ENCODE peak calls at places on chromosomes 7 and 10, in five cellular contexts. M is fibroblast of lung, D is fibroblast of the aortic adventitia, R is GM10248, T is HL-60. O is an unnamed sample.

GRCh38 chr7:39056153-39056552 is 78.4 kb downstream of the POU6F2 start:
- DNase-seq in M (no peak), D (no peak), R (no peak), T (no peak), O (no peak)

GRCh38 chr10:119658274-119658673 is 7.1 kb downstream of the BAG3 start:
- DNase-seq in M (peak), D (peak), R (no peak), T (no peak), O (peak)

GRCh38 chr10:62689712-62690111 is 114.8 kb upstream of the ADO start:
- DNase-seq in M (no peak), D (no peak), R (no peak), T (no peak), O (no peak)

GRCh38 chr10:102674566-102674965 is 30.3 kb downstream of the TRIM8 start:
- DNase-seq in M (no peak), D (no peak), R (peak), T (no peak), O (no peak)

GRCh38 chr10:5960070-5960972 is 17.0 kb downstream of the IL15RA start:
- DNase-seq in M (peak), D (no peak), R (no peak), T (no peak), O (no peak)

GRCh38 chr7:105336009-105336408 is 52.7 kb downstream of the SRPK2 start:
- DNase-seq in M (no peak), D (peak), R (no peak), T (no peak), O (no peak)

GRCh38 chr10:12594448-12594944 is 245.1 kb downstream of the CAMK1D start:
- DNase-seq in M (no peak), D (no peak), R (peak), T (no peak), O (no peak)

GRCh38 chr7:67453580-67453979 is 456.9 kb downstream of the TYW1 start:
- DNase-seq in M (no peak), D (no peak), R (no peak), T (no peak), O (no peak)

GRCh38 chr7:98291717-98292116 is 10.2 kb downstream of the BRI3 start:
- DNase-seq in M (no peak), D (no peak), R (no peak), T (no peak), O (no peak)

GRCh38 chr7:76003351-76003750 is 9.0 kb upstream of the TMEM120A start:
- DNase-seq in M (no peak), D (no peak), R (no peak), T (no peak), O (no peak)

GRCh38 chr7:99579956-99580777 is 17.9 kb upstream of the TMEM225B start:
- DNase-seq in M (peak), D (peak), R (no peak), T (no peak), O (peak)

GRCh38 chr7:29146082-29146706 is at the start of gene CPVL:
- DNase-seq in M (peak), D (no peak), R (no peak), T (no peak), O (peak)

GRCh38 chr7:5677538-5678294 is 103.7 kb downstream of the RNF216 start:
- DNase-seq in M (peak), D (peak), R (peak), T (peak), O (peak)

GRCh38 chr7:112272921-112273561 is 66.5 kb downstream of the ZNF277 start:
- DNase-seq in M (no peak), D (no peak), R (no peak), T (peak), O (no peak)

GRCh38 chr10:84665883-84666463 is 337.6 kb downstream of the CCSER2 start:
- DNase-seq in M (no peak), D (no peak), R (peak), T (peak), O (peak)
- TF ChIP-seq CTCF in M (no peak), D (no peak), R (peak), T (peak), O (peak)

GRCh38 chr10:82377608-82378007 is 502.6 kb downstream of the NRG3 start:
- DNase-seq in M (peak), D (peak), R (no peak), T (no peak), O (no peak)
- TF ChIP-seq CTCF in M (no peak), D (no peak), R (no peak), T (no peak), O (peak)

DNA sequence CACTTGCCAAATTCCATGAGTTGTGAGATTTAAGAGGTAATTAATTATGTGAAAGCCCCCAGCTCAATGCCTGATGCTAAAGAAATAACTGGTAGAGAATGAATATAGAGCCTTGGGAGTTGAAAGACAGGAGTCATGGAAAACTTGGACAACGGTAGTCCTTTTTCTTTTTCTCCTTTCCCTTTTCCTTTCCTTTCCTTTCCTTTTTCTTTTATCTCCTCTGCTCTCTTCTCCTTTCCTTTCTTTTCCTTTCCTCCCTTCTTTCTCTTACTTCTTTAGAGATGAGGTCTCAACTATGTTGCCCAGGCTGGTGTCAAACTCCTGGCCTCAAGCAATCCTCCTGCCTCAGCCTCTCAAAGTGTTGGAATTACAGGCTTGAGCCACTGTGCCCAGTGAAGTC is 7.9 kb upstream of the TSPAN15 start:
- DNase-seq in M (no peak), D (no peak), R (no peak), T (no peak), O (no peak)
- TF ChIP-seq CTCF in M (no peak), D (no peak), R (no peak), T (no peak), O (no peak)

DNA sequence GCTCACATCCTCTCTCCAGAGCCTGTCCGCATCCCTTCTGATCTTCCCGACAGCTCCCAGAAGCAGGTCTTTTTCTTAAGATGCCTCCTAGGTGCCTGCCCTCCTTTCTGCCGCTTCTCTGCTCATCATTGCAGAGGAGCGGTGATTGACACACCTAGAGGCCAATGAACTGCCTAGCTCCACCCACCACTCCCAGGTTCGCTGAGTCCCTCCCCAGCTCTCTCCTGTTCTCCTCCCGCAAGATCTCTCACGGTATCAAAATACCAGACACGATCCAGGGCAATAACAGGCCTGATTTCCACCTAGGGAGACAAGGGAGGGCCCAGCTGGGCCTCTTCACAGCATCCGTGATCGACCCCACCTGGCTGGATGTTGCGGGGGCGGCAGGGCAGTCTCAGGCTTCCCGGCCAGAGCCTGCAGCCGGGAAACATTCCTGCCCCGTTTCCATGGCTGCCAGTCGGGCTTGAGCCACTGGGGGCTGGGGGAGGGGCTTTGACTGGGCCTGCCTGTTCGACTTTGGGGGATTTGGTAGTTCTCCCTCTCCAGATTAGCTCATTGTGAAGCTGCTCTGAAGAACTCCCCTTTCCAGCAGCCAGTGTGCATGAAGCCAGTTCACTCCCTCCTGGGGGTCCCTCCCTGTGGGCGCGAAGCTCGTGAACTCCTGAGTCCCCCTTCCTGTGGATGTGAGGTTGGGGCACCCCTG is 373.5 kb downstream of the RPS24 start:
- DNase-seq in M (peak), D (peak), R (peak), T (no peak), O (peak)
- TF ChIP-seq CTCF in M (no peak), D (no peak), R (no peak), T (no peak), O (no peak)

DNA sequence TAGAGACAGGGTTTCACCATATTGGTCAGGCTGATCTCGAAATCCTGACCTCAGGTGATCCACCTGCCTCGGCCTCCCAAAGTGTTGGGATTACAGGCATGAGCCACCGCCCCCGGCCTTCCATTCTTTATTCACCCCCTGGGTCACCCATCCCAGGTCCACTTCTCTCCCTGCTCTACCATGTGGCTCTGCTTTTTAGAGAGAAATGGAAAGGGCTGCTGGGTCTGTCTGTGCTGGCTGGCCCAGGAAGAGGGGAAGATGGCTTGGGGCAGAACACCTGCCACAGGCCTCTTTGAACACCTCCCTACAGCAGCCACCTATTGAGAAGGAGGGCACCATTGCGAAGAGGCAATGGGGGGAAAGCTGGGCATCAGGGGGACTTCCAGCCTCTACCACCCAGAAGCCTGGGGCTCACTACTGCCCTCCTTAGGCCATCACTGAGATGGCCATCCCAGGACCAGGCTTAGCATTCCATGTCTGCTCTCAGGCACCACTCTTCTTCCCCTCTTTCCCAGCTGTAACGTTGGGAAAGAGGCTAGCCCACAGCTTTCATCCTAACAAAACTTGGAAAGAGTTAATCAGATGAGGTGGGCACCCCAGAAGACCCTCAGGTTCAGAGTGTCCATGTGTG is 256.3 kb downstream of the GRID1 start:
- DNase-seq in M (no peak), D (no peak), R (no peak), T (no peak), O (no peak)
- TF ChIP-seq CTCF in M (no peak), D (no peak), R (peak), T (peak), O (peak)

GRCh38 chr7:151168022-151168786 is 710 bp upstream of the GBX1 start:
- DNase-seq in M (no peak), D (no peak), R (peak), T (peak), O (peak)
- TF ChIP-seq CTCF in M (peak), D (peak), R (peak), T (peak), O (peak)

DNA sequence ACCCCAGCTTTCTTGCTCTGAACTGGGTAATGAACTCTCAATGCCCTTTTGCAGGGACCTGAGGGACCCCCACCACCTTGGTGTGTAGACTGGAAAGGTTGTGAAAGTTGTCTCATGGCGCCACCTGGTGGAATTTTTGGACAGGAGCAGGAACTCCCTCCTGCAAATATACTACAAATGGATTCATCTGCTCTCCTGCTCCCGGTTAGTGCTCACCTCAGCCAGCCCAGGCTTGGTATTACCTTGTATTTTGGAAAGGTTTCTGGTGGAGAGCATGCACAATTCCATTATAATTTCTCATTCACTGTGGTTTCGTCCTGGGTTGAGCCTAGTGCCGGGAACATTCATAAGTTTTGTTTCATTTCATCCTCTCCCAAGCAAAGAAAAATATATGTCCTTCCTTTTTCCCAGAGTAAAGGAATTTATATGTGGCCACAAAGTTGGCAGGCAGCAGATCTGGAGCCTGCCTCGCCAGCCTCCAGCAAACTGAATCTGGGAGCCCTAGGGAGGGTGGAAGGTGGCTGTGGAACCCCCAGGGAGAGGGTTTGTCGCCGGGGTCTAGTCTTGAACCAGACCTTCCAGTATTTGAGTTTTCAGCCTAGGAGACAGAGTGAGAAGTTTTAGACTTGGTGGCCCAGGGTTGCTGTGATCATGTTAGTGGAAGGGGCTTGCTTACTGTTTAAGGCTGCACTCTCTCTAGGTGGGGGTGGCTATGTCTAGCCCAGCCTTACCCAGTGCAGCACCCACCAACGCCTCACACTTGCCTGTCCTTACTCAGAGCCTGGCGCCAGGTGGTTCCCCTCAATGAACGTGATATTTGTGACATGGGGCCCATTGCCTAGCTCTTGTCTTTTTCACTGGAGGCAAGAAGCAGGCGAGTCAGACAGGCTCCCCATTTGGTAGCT is 9.5 kb downstream of the FAM241B start:
- DNase-seq in M (peak), D (peak), R (peak), T (peak), O (peak)
- TF ChIP-seq CTCF in M (peak), D (peak), R (peak), T (peak), O (peak)

DNA sequence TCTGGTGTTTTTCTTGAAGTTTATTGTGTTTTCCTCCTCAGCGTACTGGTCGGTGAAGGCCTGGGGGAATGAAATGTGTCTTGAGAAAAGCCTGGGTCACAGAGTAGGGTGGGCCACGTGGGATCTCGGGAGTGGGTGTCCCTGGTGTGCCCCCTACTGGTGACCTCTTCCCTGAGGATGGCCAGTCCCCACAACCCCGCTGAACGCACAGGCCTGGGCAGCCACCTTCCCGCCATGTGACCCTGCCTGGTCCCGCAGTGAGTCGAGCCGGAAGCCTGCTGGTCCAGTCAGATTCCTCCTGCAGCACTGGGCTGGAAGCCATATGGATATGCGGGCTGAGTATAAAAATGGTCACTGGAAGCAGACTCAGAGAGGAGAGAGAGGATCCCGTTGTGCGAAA is 52.9 kb upstream of the GNA12 start:
- DNase-seq in M (no peak), D (no peak), R (no peak), T (no peak), O (no peak)
- TF ChIP-seq CTCF in M (no peak), D (no peak), R (no peak), T (no peak), O (no peak)

GRCh38 chr7:7706556-7706955 is 11.9 kb downstream of the RPA3 start:
- DNase-seq in M (no peak), D (no peak), R (no peak), T (no peak), O (no peak)
- TF ChIP-seq CTCF in M (no peak), D (no peak), R (no peak), T (no peak), O (no peak)